ENCODE peak calls at places on chromosome 21, in four cellular contexts. W is HCT116, K is anterior cingulate cortex, Q is neural progenitor cell. X is an unnamed sample.

GRCh38 chr21:28705616-28706015 is 287.1 kb downstream of the LTN1 start:
- DNase-seq in W (no peak), K (no peak), Q (no peak), X (no peak)

GRCh38 chr21:44370027-44370735 is 16.8 kb downstream of the TRPM2 start:
- DNase-seq in W (no peak), K (peak), Q (peak), X (no peak)

GRCh38 chr21:38913120-38913975 is 107.6 kb downstream of the ETS2 start:
- DNase-seq in W (peak), K (peak), Q (peak), X (no peak)

GRCh38 chr21:27371065-27371464 is 404.2 kb upstream of the ADAMTS5 start:
- DNase-seq in W (no peak), K (no peak), Q (no peak), X (no peak)

GRCh38 chr21:27725916-27726315 is 759.0 kb upstream of the ADAMTS5 start:
- DNase-seq in W (no peak), K (no peak), Q (no peak), X (no peak)

GRCh38 chr21:35719105-35719504 is 341.2 kb downstream of the SETD4 start:
- DNase-seq in W (no peak), K (no peak), Q (no peak), X (no peak)

GRCh38 chr21:43760391-43760958 is 15.6 kb downstream of the CSTB start:
- DNase-seq in W (no peak), K (no peak), Q (no peak), X (no peak)

GRCh38 chr21:46560568-46561447 is 44.1 kb downstream of the S100B start:
- DNase-seq in W (no peak), K (no peak), Q (no peak), X (no peak)

GRCh38 chr21:46079357-46080170 is 18.3 kb upstream of the COL6A2 start:
- DNase-seq in W (no peak), K (no peak), Q (no peak), X (no peak)

GRCh38 chr21:34632498-34632897 is 17.6 kb upstream of the RCAN1 start:
- DNase-seq in W (no peak), K (no peak), Q (no peak), X (no peak)